ENCODE peak calls at places on chromosomes 6 and 20, in five cellular contexts. F is adrenal gland, U is psoas muscle, Y is thyroid gland, P is heart right ventricle. H is an unnamed sample.
A peak's percentile ranks its signal among the peaks of the same experiment; 100 is the strongest.

GRCh38 chr6:139390447-139390846 is 16.0 kb upstream of the CITED2 start:
- DNase-seq in F (no peak), U (no peak), Y (no peak), P (no peak), H (no peak)

GRCh38 chr6:40718401-40718800 is 131.2 kb upstream of the LRFN2 start:
- DNase-seq in F (no peak), U (no peak), Y (no peak), P (no peak), H (no peak)

GRCh38 chr6:141164042-141164748 is 968.5 kb upstream of the GJE1 start:
- DNase-seq in F (no peak), U (no peak), Y (peak; percentile 7), P (no peak), H (peak; percentile 39)

GRCh38 chr6:54391577-54391976 is 83.3 kb downstream of the TINAG start:
- DNase-seq in F (no peak), U (no peak), Y (no peak), P (no peak), H (no peak)

GRCh38 chr6:30768634-30769087 is 24.3 kb upstream of the IER3 start:
- DNase-seq in F (no peak), U (no peak), Y (no peak), P (no peak), H (no peak)

GRCh38 chr6:124963416-124964083 is 1.3 kb downstream of the RNF217 start:
- DNase-seq in F (no peak), U (peak; percentile 59), Y (peak; percentile 78), P (no peak), H (no peak)

GRCh38 chr20:41960166-41960565 is 342.0 kb upstream of the CHD6 start:
- DNase-seq in F (no peak), U (no peak), Y (no peak), P (no peak), H (no peak)

GRCh38 chr6:74448850-74449249 is 752.8 kb downstream of the CD109 start:
- DNase-seq in F (no peak), U (no peak), Y (no peak), P (no peak), H (no peak)

GRCh38 chr20:62935968-62936585 is 1.9 kb upstream of the GID8 start:
- DNase-seq in F (no peak), U (no peak), Y (no peak), P (no peak), H (no peak)

GRCh38 chr6:150685860-150686259 is 86.2 kb downstream of the PLEKHG1 start:
- DNase-seq in F (no peak), U (no peak), Y (peak; percentile 41), P (peak; percentile 36), H (peak; percentile 61)

GRCh38 chr6:40436685-40437604 is 150.2 kb downstream of the LRFN2 start:
- DNase-seq in F (no peak), U (no peak), Y (no peak), P (no peak), H (peak; percentile 40)

GRCh38 chr6:136483906-136484305 is 66.3 kb downstream of the MAP7 start:
- DNase-seq in F (no peak), U (no peak), Y (peak; percentile 60), P (no peak), H (no peak)

GRCh38 chr6:37570801-37571200 is 71.1 kb upstream of the CCDC167 start:
- DNase-seq in F (no peak), U (no peak), Y (no peak), P (no peak), H (no peak)

GRCh38 chr20:1001981-1002681 is at the start of gene RSPO4:
- DNase-seq in F (no peak), U (no peak), Y (peak; percentile 3), P (no peak), H (no peak)

GRCh38 chr6:97304701-97305100 is 21.7 kb upstream of the MMS22L start:
- DNase-seq in F (no peak), U (no peak), Y (no peak), P (no peak), H (no peak)

GRCh38 chr20:6006603-6006949 is 47.3 kb downstream of the LRRN4 start:
- DNase-seq in F (no peak), U (no peak), Y (no peak), P (no peak), H (no peak)

GRCh38 chr20:63335711-63336110 is 25.4 kb downstream of the CHRNA4 start:
- DNase-seq in F (peak; percentile 57), U (no peak), Y (no peak), P (no peak), H (peak; percentile 46)

GRCh38 chr20:59102722-59103415 is 60.3 kb upstream of the PRELID3B start:
- DNase-seq in F (no peak), U (no peak), Y (no peak), P (no peak), H (no peak)

GRCh38 chr6:5537967-5538366 is 276.7 kb downstream of the FARS2 start:
- DNase-seq in F (no peak), U (no peak), Y (no peak), P (no peak), H (no peak)

GRCh38 chr6:166488081-166488685 is 98.3 kb downstream of the RAMACL start:
- DNase-seq in F (peak; percentile 83), U (peak; percentile 72), Y (peak; percentile 51), P (peak; percentile 63), H (peak; percentile 81)

GRCh38 chr20:38471987-38472512 is 593 bp upstream of the RALGAPB start:
- DNase-seq in F (no peak), U (no peak), Y (no peak), P (no peak), H (no peak)

GRCh38 chr6:5138995-5139827 is 54.1 kb downstream of the PPP1R3G start:
- DNase-seq in F (no peak), U (no peak), Y (peak; percentile 63), P (no peak), H (no peak)

GRCh38 chr20:326645-327031 is 1.3 kb downstream of the SOX12 start:
- DNase-seq in F (no peak), U (peak; percentile 69), Y (peak; percentile 45), P (no peak), H (no peak)

GRCh38 chr6:41080623-41081022 is 7.8 kb downstream of the NFYA start:
- DNase-seq in F (no peak), U (no peak), Y (no peak), P (no peak), H (no peak)

GRCh38 chr20:7926323-7926722 is 13.9 kb downstream of the HAO1 start:
- DNase-seq in F (no peak), U (no peak), Y (no peak), P (no peak), H (no peak)

GRCh38 chr6:389622-390021 is 1.9 kb upstream of the IRF4 start:
- DNase-seq in F (no peak), U (no peak), Y (no peak), P (no peak), H (no peak)

GRCh38 chr6:97963148-97963680 is 680.2 kb upstream of the MMS22L start:
- DNase-seq in F (no peak), U (no peak), Y (no peak), P (no peak), H (no peak)

DNA sequence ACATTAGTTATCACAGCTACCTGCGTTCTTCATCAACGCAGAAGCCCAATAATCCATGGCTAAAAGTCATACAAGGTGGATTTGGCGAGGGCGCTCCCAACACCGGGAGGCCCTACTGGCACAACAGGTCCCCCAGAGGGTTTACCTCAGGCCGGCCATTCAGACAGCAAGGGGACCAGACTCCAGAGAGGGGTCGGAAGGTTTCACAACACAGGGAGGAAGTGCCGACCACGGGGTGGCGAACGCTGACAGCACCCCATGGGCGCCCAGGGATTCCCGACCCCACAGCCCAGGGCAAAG is 1515.9 kb upstream of the DEFB115 start:
- DNase-seq in F (no peak), U (no peak), Y (no peak), P (no peak), H (no peak)
- H3K9me3 ChIP-seq in F (no peaks in the 10 kb centered on the region), U (peaks cover 17% of the 10 kb centered on the region), Y (no peaks in the 10 kb centered on the region), P (peaks cover 31% of the 10 kb centered on the region), H (peaks cover 24% of the 10 kb centered on the region)

DNA sequence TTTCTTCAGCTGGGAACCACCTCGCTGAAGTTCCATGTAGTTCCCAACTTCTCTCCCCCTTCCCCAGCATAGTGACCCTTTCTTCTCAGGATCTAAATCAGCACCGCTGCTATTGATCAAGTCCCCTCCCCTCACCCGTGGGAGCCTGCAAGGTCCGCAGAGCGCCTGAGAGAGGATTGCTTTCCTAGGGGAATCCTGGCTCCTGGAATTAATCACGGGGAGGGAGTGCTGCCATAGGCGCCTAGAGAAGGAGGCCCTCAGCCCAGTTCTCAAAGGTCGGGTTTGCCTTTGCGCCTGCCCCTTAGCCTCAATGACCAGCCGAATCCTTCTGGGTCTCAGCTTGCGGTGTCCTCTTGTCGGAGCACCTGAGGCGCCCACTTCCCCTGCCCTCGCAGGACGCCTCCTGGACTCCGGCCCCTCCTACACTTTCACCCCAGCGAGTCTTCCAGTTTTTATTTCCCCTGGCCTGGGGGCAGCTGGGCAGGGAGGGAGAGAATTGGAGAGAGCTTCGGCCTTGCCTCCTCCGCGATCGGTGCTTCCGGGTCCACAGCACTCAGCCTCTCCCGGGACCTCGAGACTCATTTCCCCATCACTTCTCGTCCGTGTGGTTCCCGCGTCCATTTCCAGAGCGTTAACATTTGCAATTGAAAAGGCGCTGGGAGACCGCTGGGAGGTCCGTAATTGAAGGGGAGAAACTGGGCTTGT is 3.1 kb upstream of the NKX2-2 start:
- DNase-seq in F (peak; percentile 17), U (no peak), Y (no peak), P (no peak), H (no peak)
- H3K9me3 ChIP-seq in F (no peaks in the 10 kb centered on the region), U (no peaks in the 10 kb centered on the region), Y (no peaks in the 10 kb centered on the region), P (no peaks in the 10 kb centered on the region), H (no peaks in the 10 kb centered on the region)

GRCh38 chr6:167670938-167671338 is 155.8 kb upstream of the AFDN start:
- DNase-seq in F (no peak), U (no peak), Y (no peak), P (no peak), H (no peak)

GRCh38 chr6:167668019-167668753 is 158.5 kb upstream of the AFDN start:
- DNase-seq in F (peak; percentile 67), U (peak; percentile 72), Y (no peak), P (no peak), H (no peak)

GRCh38 chr6:167669870-167670802 is 156.6 kb upstream of the AFDN start:
- DNase-seq in F (no peak), U (no peak), Y (no peak), P (peak; percentile 41), H (no peak)

GRCh38 chr6:167668754-167669552 is 157.8 kb upstream of the AFDN start:
- DNase-seq in F (no peak), U (no peak), Y (no peak), P (no peak), H (no peak)

DNA sequence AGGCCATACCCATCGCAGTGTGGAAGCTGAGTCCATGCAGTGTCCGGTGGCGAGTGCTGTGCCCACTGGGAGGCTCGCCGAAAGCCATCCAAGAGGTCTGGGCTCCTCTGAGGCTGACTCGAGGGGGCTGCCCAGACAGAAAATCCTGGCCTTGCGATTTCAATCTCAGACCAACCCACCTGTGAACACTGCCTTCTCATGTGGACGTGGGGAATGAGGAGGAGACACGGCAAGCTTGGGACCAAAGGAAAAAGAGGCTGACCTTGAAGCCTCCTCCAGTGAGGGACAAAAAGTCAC is 157.2 kb upstream of the AFDN start:
- DNase-seq in F (no peak), U (no peak), Y (no peak), P (no peak), H (no peak)
- H3K9me3 ChIP-seq in F (no peaks in the 10 kb centered on the region), U (no peaks in the 10 kb centered on the region), Y (no peaks in the 10 kb centered on the region), P (no peaks in the 10 kb centered on the region), H (no peaks in the 10 kb centered on the region)

DNA sequence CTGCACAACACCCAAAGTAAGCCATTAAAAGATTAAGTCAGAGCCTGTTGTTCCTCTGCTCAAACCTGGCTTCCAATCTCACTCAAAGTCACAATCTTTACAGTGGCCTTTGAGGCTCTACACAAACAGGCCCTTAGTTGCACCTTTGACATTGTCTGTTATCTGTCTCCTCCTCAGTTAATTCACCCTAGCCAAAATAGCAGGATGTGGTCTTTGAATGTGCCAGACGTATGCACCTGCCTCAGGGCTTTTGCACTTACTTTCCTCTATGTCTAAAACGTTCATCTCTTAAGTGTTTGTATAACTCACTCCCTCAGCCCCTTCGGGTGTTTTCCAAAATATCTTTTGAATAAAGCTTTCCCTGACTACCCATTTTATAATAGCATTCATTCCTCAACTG is 107.7 kb downstream of the EYA4 start:
- DNase-seq in F (no peak), U (no peak), Y (no peak), P (no peak), H (no peak)
- H3K9me3 ChIP-seq in F (no peaks in the 10 kb centered on the region), U (no peaks in the 10 kb centered on the region), Y (no peaks in the 10 kb centered on the region), P (no peaks in the 10 kb centered on the region), H (no peaks in the 10 kb centered on the region)